ENCODE peak calls at places on chromosomes 1 and 21, in six cellular contexts. H, L, Y, K, T and I are unnamed samples.

GRCh38 chr1:219990782-219991510 is 55.4 kb downstream of the EPRS1 start:
- DNase-seq in L (peak), Y (no peak), K (no peak), T (peak), H (peak), I (no peak)

GRCh38 chr21:46667735-46668380 is 32.4 kb downstream of the PRMT2 start:
- DNase-seq in L (no peak), K (no peak), Y (no peak), T (no peak), H (peak), I (no peak)

GRCh38 chr1:46686255-46686654 is 14.6 kb downstream of the TEX38 start:
- DNase-seq in T (no peak), H (no peak), K (no peak), L (no peak), Y (no peak), I (no peak)

GRCh38 chr1:101122452-101123166 is 97.0 kb upstream of the DPH5 start:
- DNase-seq in T (no peak), L (no peak), K (no peak), Y (no peak), H (no peak), I (no peak)

GRCh38 chr1:20069932-20070331 is at the start of gene PLA2G5:
- DNase-seq in Y (no peak), H (peak), L (no peak), K (no peak), T (no peak), I (peak)

GRCh38 chr1:36306210-36306901 is at the start of gene SH3D21:
- DNase-seq in T (no peak), Y (peak), K (peak), H (peak), L (peak), I (no peak)

GRCh38 chr1:226108935-226109828 is 46.7 kb downstream of the H3-3A start:
- DNase-seq in T (no peak), L (no peak), K (no peak), H (peak), Y (no peak), I (no peak)

GRCh38 chr1:233897325-233898162 is 6.9 kb upstream of the SLC35F3 start:
- DNase-seq in H (no peak), L (no peak), Y (no peak), T (no peak), K (no peak), I (no peak)

GRCh38 chr1:52857443-52857842 is 14.9 kb downstream of the ZYG11A start:
- DNase-seq in Y (no peak), T (no peak), L (no peak), H (no peak), K (no peak), I (no peak)

GRCh38 chr1:57623039-57623790 is 199.4 kb upstream of the DAB1 start:
- DNase-seq in H (peak), L (no peak), K (no peak), T (no peak), Y (peak), I (no peak)

GRCh38 chr1:9996624-9997582 is at the start of gene RBP7:
- DNase-seq in K (peak), H (no peak), Y (peak), T (no peak), L (no peak), I (no peak)

GRCh38 chr1:198443374-198444233 is 96.9 kb downstream of the ATP6V1G3 start:
- DNase-seq in T (peak), L (no peak), K (no peak), H (peak), Y (no peak), I (no peak)

GRCh38 chr1:213887842-213888241 is 99.9 kb upstream of the PROX1 start:
- DNase-seq in K (no peak), L (no peak), Y (no peak), T (no peak), H (no peak), I (no peak)

GRCh38 chr1:201709564-201710295 is 119.2 kb upstream of the IPO9 start:
- DNase-seq in H (peak), L (no peak), T (peak), K (peak), Y (peak), I (peak)

GRCh38 chr1:193703655-193704054 is 517.2 kb upstream of the B3GALT2 start:
- DNase-seq in H (no peak), T (no peak), K (no peak), L (no peak), Y (no peak), I (no peak)

GRCh38 chr1:171161431-171161830 is 23.7 kb upstream of the FMO2 start:
- DNase-seq in L (no peak), H (no peak), K (no peak), Y (no peak), T (no peak), I (no peak)

GRCh38 chr1:185318431-185319151 is 1.5 kb upstream of the IVNS1ABP start:
- DNase-seq in H (no peak), K (no peak), Y (no peak), T (no peak), L (no peak), I (no peak)

GRCh38 chr1:97630281-97630680 is 290.6 kb downstream of the DPYD start:
- DNase-seq in T (no peak), K (no peak), H (no peak), Y (no peak), L (no peak), I (no peak)

GRCh38 chr1:65083263-65083896 is 64.6 kb upstream of the AK4 start:
- DNase-seq in H (no peak), K (no peak), L (no peak), Y (no peak), T (no peak), I (no peak)

GRCh38 chr1:117372863-117373412 is 5.7 kb downstream of the MAN1A2 start:
- DNase-seq in K (no peak), L (no peak), Y (no peak), H (no peak), T (no peak), I (no peak)

GRCh38 chr21:37264808-37265207 is 2.3 kb downstream of the VPS26C start:
- DNase-seq in H (no peak), L (no peak), Y (no peak), T (no peak), K (no peak), I (no peak)

GRCh38 chr1:204958325-204959307 is 84.4 kb upstream of the CNTN2 start:
- DNase-seq in H (no peak), K (no peak), T (no peak), L (no peak), Y (no peak), I (no peak)

GRCh38 chr1:30761312-30762151 is 4.0 kb upstream of the LAPTM5 start:
- DNase-seq in L (no peak), Y (no peak), T (no peak), H (peak), K (no peak), I (no peak)

GRCh38 chr1:11590395-11590794 is 63.8 kb downstream of the FBXO2 start:
- DNase-seq in H (no peak), Y (no peak), T (no peak), L (no peak), K (no peak), I (no peak)

GRCh38 chr1:168979303-168979702 is 127.2 kb upstream of the ATP1B1 start:
- DNase-seq in T (no peak), K (no peak), H (no peak), Y (no peak), L (no peak), I (no peak)

GRCh38 chr1:245156736-245157505 is 2.1 kb downstream of the KIF26B start:
- DNase-seq in K (no peak), H (peak), L (peak), T (peak), Y (peak), I (no peak)

GRCh38 chr21:45502600-45502999 is 39.6 kb downstream of the SLC19A1 start:
- DNase-seq in T (no peak), H (no peak), L (no peak), K (no peak), Y (no peak), I (no peak)

GRCh38 chr1:229224308-229224707 is 46.6 kb upstream of the RAB4A start:
- DNase-seq in T (no peak), H (peak), Y (no peak), L (no peak), K (no peak), I (no peak)

GRCh38 chr1:75768021-75768420 is 18.0 kb upstream of the RABGGTB start:
- DNase-seq in H (peak), T (no peak), Y (no peak), L (no peak), K (no peak), I (no peak)

GRCh38 chr1:205432116-205432515 is 10.3 kb upstream of the LEMD1 start:
- DNase-seq in K (no peak), T (no peak), H (no peak), Y (no peak), L (no peak), I (peak)

GRCh38 chr1:78333426-78334012 is 157.3 kb upstream of the PTGFR start:
- DNase-seq in Y (no peak), L (no peak), K (no peak), T (no peak), H (peak), I (no peak)

GRCh38 chr1:183837062-183837461 is 32.1 kb downstream of the RGL1 start:
- DNase-seq in K (no peak), T (no peak), H (no peak), Y (no peak), L (no peak), I (no peak)

GRCh38 chr1:24841593-24841992 is 88.5 kb downstream of the RUNX3 start:
- DNase-seq in H (no peak), Y (no peak), T (no peak), L (no peak), K (no peak), I (no peak)

GRCh38 chr21:45613881-45614280 is 29.6 kb upstream of the PCBP3 start:
- DNase-seq in H (no peak), T (no peak), Y (no peak), K (no peak), L (no peak), I (peak)

GRCh38 chr1:202501281-202501680 is 152.8 kb downstream of the PPP1R12B start:
- DNase-seq in K (no peak), T (peak), L (no peak), H (peak), Y (no peak), I (no peak)

GRCh38 chr1:150072959-150073358 is 5.4 kb downstream of the VPS45 start:
- DNase-seq in H (peak), Y (no peak), K (no peak), L (no peak), T (no peak), I (no peak)

GRCh38 chr1:6445062-6445763 is 20.6 kb downstream of the ESPN start:
- DNase-seq in T (no peak), H (peak), K (peak), L (no peak), Y (no peak), I (no peak)

GRCh38 chr1:223684488-223684792 is 18.9 kb upstream of the CAPN8 start:
- DNase-seq in T (no peak), Y (no peak), H (no peak), K (no peak), L (no peak), I (no peak)